ENCODE peak calls at places on chromosomes 13 and 19, in seven cellular contexts. V is neuronal stem cell, T is mesendoderm, S is IMR-90, H is H9, C is H1, Z is trophoblast cell. A is an unnamed sample.

GRCh38 chr19:51098366-51099069 is 9.7 kb downstream of the CTU1 start:
- DNase-seq in H (no peak), T (no peak), V (no peak), S (no peak), C (no peak), Z (no peak), A (no peak)

GRCh38 chr19:46111376-46111775 is 13.1 kb downstream of the IGFL3 start:
- DNase-seq in Z (no peak), T (no peak), S (no peak), H (no peak), V (no peak), C (no peak), A (no peak)

GRCh38 chr13:52746141-52746540 is 6.5 kb upstream of the CNMD start:
- DNase-seq in V (no peak), Z (no peak), C (no peak), T (no peak), S (no peak), H (no peak), A (no peak)

GRCh38 chr19:41701401-41702075 is 6.9 kb upstream of the CEACAM5 start:
- DNase-seq in Z (no peak), T (no peak), C (no peak), H (peak; percentile 63), S (no peak), V (no peak), A (no peak)

GRCh38 chr13:21872795-21873194 is 201.9 kb downstream of the FGF9 start:
- DNase-seq in T (no peak), H (no peak), Z (no peak), C (no peak), V (no peak), S (peak; percentile 12), A (no peak)

GRCh38 chr13:69751259-69751658 is 356.4 kb upstream of the ATXN8OS start:
- DNase-seq in H (no peak), C (no peak), Z (no peak), V (no peak), S (no peak), T (no peak), A (no peak)

GRCh38 chr19:633786-634639 is 676 bp upstream of the POLRMT start:
- DNase-seq in T (peak; percentile 34), V (no peak), C (no peak), S (peak; percentile 11), H (no peak), Z (peak; percentile 68), A (no peak)

GRCh38 chr19:8111376-8111775 is 38.0 kb downstream of the FBN3 start:
- DNase-seq in V (no peak), Z (no peak), T (no peak), H (no peak), C (no peak), S (no peak), A (no peak)

GRCh38 chr19:38892841-38893240 is 6.6 kb downstream of the SIRT2 start:
- DNase-seq in H (no peak), C (no peak), S (no peak), V (no peak), T (no peak), Z (no peak), A (no peak)

GRCh38 chr13:51518847-51519246 is 65.4 kb upstream of the WDFY2 start:
- DNase-seq in T (peak; percentile 32), S (peak; percentile 40), H (no peak), V (no peak), Z (peak; percentile 60), C (no peak), A (no peak)

GRCh38 chr13:49652691-49653305 is 24.5 kb downstream of the ARL11 start:
- DNase-seq in S (peak; percentile 10), C (no peak), Z (peak; percentile 61), T (peak; percentile 82), V (peak; percentile 36), H (peak; percentile 70), A (peak; percentile 54)

GRCh38 chr19:4713384-4713951 is 10.2 kb downstream of the DPP9 start:
- DNase-seq in S (peak; percentile 97), C (no peak), H (no peak), T (no peak), V (no peak), Z (peak; percentile 98), A (peak; percentile 91)

DNA sequence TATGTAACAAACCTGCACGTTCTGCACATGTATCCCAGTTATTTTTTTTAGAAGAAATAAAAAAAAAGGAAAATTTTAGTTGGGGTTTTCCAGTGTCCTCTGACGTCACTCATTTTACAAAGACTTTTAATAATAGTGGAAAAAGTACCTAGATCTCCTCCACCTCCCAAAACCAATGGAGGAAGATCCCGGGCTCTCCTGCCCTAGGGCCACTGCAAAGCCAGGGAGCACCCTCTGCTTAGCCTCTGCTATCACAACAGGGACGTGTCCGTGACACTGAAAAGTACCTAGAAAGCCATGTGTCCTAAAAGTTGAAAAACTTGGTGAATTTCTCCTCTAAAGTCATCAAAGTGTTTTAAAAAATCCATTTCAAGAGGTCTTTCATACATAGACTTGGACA is 46.7 kb upstream of the IRS2 start:
- DNase-seq in V (no peak), C (no peak), Z (no peak), T (no peak), H (no peak), S (no peak), A (no peak)
- H3K18ac ChIP-seq in V (no peak overlapping the region), C (no peak overlapping the region), Z (no peak overlapping the region), T (no peak overlapping the region), H (no peak overlapping the region), S (no peak overlapping the region), A (no peak overlapping the region)

GRCh38 chr19:16113727-16114126 is 2.0 kb downstream of the RAB8A start:
- DNase-seq in Z (no peak), H (no peak), S (no peak), C (no peak), V (no peak), T (peak; percentile 69), A (no peak)

GRCh38 chr19:16117594-16118033 is 5.9 kb downstream of the RAB8A start:
- DNase-seq in C (no peak), T (no peak), S (no peak), H (peak; percentile 51), Z (no peak), V (no peak), A (no peak)

GRCh38 chr19:16112778-16113177 is 1.1 kb downstream of the RAB8A start:
- DNase-seq in Z (no peak), V (no peak), H (no peak), S (no peak), T (no peak), C (no peak), A (no peak)

GRCh38 chr19:16116067-16116466 is 4.4 kb downstream of the RAB8A start:
- DNase-seq in S (no peak), T (peak; percentile 57), Z (peak; percentile 25), H (no peak), V (no peak), C (no peak), A (no peak)

DNA sequence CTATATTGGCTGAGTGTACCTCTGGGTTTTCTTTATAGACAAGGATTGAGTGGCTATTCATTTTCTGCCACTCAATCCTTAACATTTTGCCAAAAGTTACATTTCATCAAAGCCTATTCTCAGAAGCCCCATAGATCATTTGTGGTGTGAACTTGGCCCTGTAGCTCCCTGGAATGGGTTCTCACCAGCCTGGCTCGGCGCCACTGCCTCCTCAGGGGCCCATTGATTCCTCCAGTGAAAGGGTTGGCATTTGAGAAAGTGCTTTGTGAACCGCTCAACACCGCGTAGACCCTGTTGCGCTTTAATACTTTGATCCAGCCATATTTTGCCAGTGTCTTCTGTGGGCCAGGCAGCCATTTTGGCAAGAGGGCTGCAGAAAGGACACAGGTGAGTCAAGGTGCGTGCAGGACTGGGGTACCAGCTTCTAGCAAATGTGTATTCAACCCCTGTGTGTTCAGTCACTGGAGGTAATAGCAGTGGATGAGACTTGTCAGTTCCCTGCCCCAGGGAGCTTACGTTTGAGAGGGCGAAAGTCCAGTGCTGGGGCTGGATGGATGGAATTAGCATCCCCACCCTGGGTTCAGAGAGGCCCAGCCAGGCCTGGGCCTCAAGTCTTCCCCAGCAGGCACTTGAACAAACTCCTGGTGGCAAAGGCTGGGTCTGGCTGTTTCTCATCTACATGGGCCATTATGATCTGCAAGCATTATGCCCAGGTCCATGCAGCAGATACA is 3.8 kb downstream of the RAB8A start:
- DNase-seq in H (no peak), T (no peak), V (no peak), C (no peak), Z (no peak), S (no peak), A (no peak)
- H3K23ac ChIP-seq in H (no peak overlapping the region), T (no peak overlapping the region), V (no peak overlapping the region), C (no peak overlapping the region), Z (no peak overlapping the region), S (no peak overlapping the region), A (peak overlapping the region; percentile 14)

DNA sequence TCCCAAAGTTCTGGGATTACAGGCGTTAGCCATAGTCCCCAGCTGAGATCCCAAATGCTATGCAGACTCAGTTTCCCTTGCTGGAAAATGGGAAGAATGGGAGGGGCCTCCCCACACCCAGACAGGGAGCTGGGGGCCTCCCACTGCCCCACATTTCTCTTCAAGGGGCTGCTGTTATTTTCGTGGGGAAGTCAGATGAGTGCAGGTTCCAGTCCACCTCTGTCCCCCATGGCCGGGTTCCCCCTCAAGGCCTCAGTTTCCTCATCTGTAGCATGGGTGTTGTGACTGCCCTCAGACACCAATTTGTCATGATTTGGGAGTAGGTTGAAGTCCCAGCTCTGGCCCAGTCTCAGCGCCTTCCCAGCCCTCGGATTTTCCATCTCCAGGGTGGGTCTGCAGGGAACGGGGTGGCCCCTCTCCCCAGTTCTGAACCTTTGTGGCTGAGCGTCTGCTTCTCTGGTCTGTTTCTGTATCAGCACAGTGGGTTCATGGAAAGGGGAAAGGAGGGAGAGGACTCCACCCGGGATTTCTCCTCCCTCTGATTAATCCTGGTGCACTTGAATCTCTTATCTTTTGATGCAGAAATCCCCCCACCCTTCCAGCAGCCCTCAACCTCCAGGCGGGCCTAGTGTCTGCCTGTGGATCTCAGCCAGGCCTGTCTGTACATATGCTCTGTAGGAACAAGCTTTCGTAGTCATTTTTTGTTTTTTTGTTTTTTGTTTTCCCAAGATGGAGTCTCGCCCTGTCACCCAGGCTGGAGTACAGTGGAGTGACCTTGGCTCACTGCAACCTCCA is 12.2 kb downstream of the NFIC start:
- DNase-seq in C (no peak), Z (no peak), S (no peak), V (no peak), T (no peak), H (no peak), A (no peak)
- H3K18ac ChIP-seq in C (no peak overlapping the region), Z (no peak overlapping the region), S (no peak overlapping the region), V (peak overlapping the region; percentile 28), T (no peak overlapping the region), H (no peak overlapping the region), A (no peak overlapping the region)

GRCh38 chr19:53511933-53512374 is 26.0 kb upstream of the ZNF331 start:
- DNase-seq in H (peak; percentile 90), C (peak; percentile 59), Z (peak; percentile 89), S (peak; percentile 65), T (peak; percentile 94), V (peak; percentile 59), A (peak; percentile 44)
- H3K23ac ChIP-seq in H (no peak overlapping the region), C (no peak overlapping the region), Z (no peak overlapping the region), S (no peak overlapping the region), T (no peak overlapping the region), V (no peak overlapping the region), A (no peak overlapping the region)